ENCODE peak calls at places on chromosome 20, in seven cellular contexts. F is activated T-cell treated with anti-CD3 and anti-CD28 coated beads, Interleukin-2, amount 50 U/mL, for 72 hours; R is GM12865; C is EH; B is NCI-H1105; T is heart right ventricle; X is right lobe of liver. W is an unnamed sample.

GRCh38 chr20:373171-373890 is 7.2 kb upstream of the TRIB3 start:
- DNase-seq in T (peak), C (peak), R (no peak), F (no peak), B (no peak), X (peak), W (no peak)

GRCh38 chr20:16609066-16609465 is 35.8 kb upstream of the KIF16B start:
- DNase-seq in T (no peak), X (no peak), F (no peak), C (no peak), B (no peak), R (no peak), W (no peak)

GRCh38 chr20:58308680-58309527 is 611 bp upstream of the RAB22A start:
- DNase-seq in B (no peak), C (peak), T (peak), F (peak), R (peak), X (peak), W (peak)

GRCh38 chr20:1646975-1647431 is 10.6 kb downstream of the SIRPG start:
- DNase-seq in X (no peak), F (no peak), R (no peak), T (no peak), B (no peak), C (no peak), W (no peak)

GRCh38 chr20:25063981-25064380 is 6.0 kb upstream of the ACSS1 start:
- DNase-seq in C (no peak), T (no peak), R (no peak), X (peak), F (no peak), B (no peak), W (no peak)

GRCh38 chr20:46638367-46639274 is 12.6 kb downstream of the SLC13A3 start:
- DNase-seq in C (no peak), R (no peak), F (no peak), T (no peak), X (no peak), B (no peak), W (no peak)

GRCh38 chr20:58102744-58103516 is 125.5 kb downstream of the ANKRD60 start:
- DNase-seq in T (no peak), X (no peak), B (no peak), C (no peak), F (peak), R (no peak), W (no peak)

GRCh38 chr20:35523298-35523888 is 6.1 kb downstream of the C20orf173 start:
- DNase-seq in C (peak), B (no peak), F (peak), R (peak), T (no peak), X (peak), W (no peak)

GRCh38 chr20:2292711-2293110 is 3.1 kb upstream of the TGM3 start:
- DNase-seq in R (no peak), B (no peak), C (no peak), F (no peak), X (no peak), T (no peak), W (no peak)

GRCh38 chr20:1824834-1825233 is 70.4 kb upstream of the SIRPA start:
- DNase-seq in R (no peak), B (no peak), C (peak), X (no peak), T (no peak), F (no peak), W (no peak)

GRCh38 chr20:47929368-47930115 is 144.3 kb upstream of the SULF2 start:
- DNase-seq in F (no peak), T (no peak), C (peak), R (no peak), X (no peak), B (no peak), W (no peak)

GRCh38 chr20:3847419-3847940 is 846 bp downstream of the MAVS start:
- DNase-seq in C (peak), R (no peak), X (no peak), B (no peak), T (no peak), F (no peak), W (no peak)

GRCh38 chr20:3910868-3911267 is 21.7 kb downstream of the PANK2 start:
- DNase-seq in F (no peak), C (no peak), X (no peak), R (no peak), B (no peak), T (no peak), W (no peak)

GRCh38 chr20:44334306-44334705 is 2.5 kb upstream of the R3HDML start:
- DNase-seq in C (no peak), T (no peak), F (no peak), R (no peak), X (no peak), B (no peak), W (no peak)

GRCh38 chr20:15930324-15931305 is 642.6 kb downstream of the KIF16B start:
- DNase-seq in C (peak), X (no peak), T (no peak), R (peak), F (no peak), B (peak), W (no peak)

GRCh38 chr20:13778827-13779226 is 5.9 kb downstream of the ESF1 start:
- DNase-seq in X (no peak), T (no peak), C (no peak), F (no peak), B (no peak), R (peak), W (no peak)

GRCh38 chr20:45985573-45985972 is 13.6 kb upstream of the ZNF335 start:
- DNase-seq in X (no peak), R (no peak), C (peak), T (no peak), F (no peak), B (no peak), W (no peak)

GRCh38 chr20:13649548-13649947 is 10.8 kb upstream of the TASP1 start:
- DNase-seq in B (no peak), T (peak), F (no peak), X (no peak), R (no peak), C (peak), W (no peak)

GRCh38 chr20:51500311-51500710 is 42.2 kb downstream of the NFATC2 start:
- DNase-seq in X (no peak), T (no peak), B (no peak), F (peak), R (peak), C (no peak), W (no peak)

GRCh38 chr20:44609006-44609510 is 26.7 kb downstream of the PKIG start:
- DNase-seq in C (peak), T (no peak), B (no peak), X (no peak), F (no peak), R (no peak), W (no peak)

GRCh38 chr20:53524589-53525311 is 68.9 kb downstream of the ZNF217 start:
- DNase-seq in F (no peak), C (no peak), R (no peak), X (no peak), B (no peak), T (no peak), W (no peak)

W was measured in CD8-positive, alpha-beta T cell.